ENCODE peak calls at places on chromosomes 5 and 9, in five cellular contexts. N is left lung, Q is left cardiac atrium, J is lung, O is PC-3. X is an unnamed sample.

GRCh38 chr9:6355728-6356127 is 27.6 kb downstream of the TPD52L3 start:
- ATAC-seq in N (no peak), Q (no peak), J (no peak), O (peak), X (peak)

GRCh38 chr5:88967633-88968585 is 84.9 kb upstream of the MEF2C start:
- ATAC-seq in N (no peak), Q (no peak), J (no peak), O (no peak), X (no peak)

GRCh38 chr9:36163049-36163839 is 5.9 kb upstream of the CCIN start:
- ATAC-seq in N (peak), Q (peak), J (no peak), O (no peak), X (peak)

GRCh38 chr5:5532306-5533076 is 110.0 kb downstream of the ICE1 start:
- ATAC-seq in N (no peak), Q (no peak), J (no peak), O (no peak), X (no peak)

GRCh38 chr9:4852419-4852818 is 59.7 kb downstream of the RCL1 start:
- ATAC-seq in N (no peak), Q (no peak), J (no peak), O (no peak), X (no peak)

GRCh38 chr5:104048231-104048630 is 485.6 kb upstream of the NUDT12 start:
- ATAC-seq in N (no peak), Q (no peak), J (no peak), O (no peak), X (no peak)

GRCh38 chr5:40603378-40603777 is 76.3 kb upstream of the PTGER4 start:
- ATAC-seq in N (no peak), Q (no peak), J (no peak), O (no peak), X (no peak)

GRCh38 chr9:136687721-136688223 is 515 bp upstream of the AGPAT2 start:
- ATAC-seq in N (peak), Q (peak), J (peak), O (peak), X (no peak)

GRCh38 chr9:76018767-76019166 is 128.3 kb downstream of the PCSK5 start:
- ATAC-seq in N (peak), Q (no peak), J (no peak), O (no peak), X (no peak)

GRCh38 chr5:95856501-95856981 is 34.0 kb upstream of the GLRX start:
- ATAC-seq in N (no peak), Q (peak), J (no peak), O (no peak), X (no peak)

GRCh38 chr5:32038537-32038936 is 135.6 kb downstream of the GOLPH3 start:
- ATAC-seq in N (no peak), Q (no peak), J (no peak), O (no peak), X (no peak)

GRCh38 chr5:127589309-127590036 is 59.4 kb upstream of the CTXN3 start:
- ATAC-seq in N (no peak), Q (no peak), J (no peak), O (no peak), X (no peak)

GRCh38 chr5:3678801-3679200 is 83.2 kb downstream of the IRX1 start:
- ATAC-seq in N (no peak), Q (no peak), J (no peak), O (no peak), X (no peak)

GRCh38 chr5:12354686-12355085 is 450.4 kb upstream of the CTNND2 start:
- ATAC-seq in N (no peak), Q (no peak), J (no peak), O (no peak), X (no peak)

GRCh38 chr5:149298857-149299404 is 27.3 kb downstream of the AFAP1L1 start:
- ATAC-seq in N (peak), Q (peak), J (no peak), O (no peak), X (no peak)

GRCh38 chr5:88889165-88890069 is 6.4 kb upstream of the MEF2C start:
- ATAC-seq in N (peak), Q (peak), J (peak), O (peak), X (peak)

GRCh38 chr9:89579741-89580395 is 24.9 kb upstream of the GADD45G start:
- ATAC-seq in N (no peak), Q (no peak), J (no peak), O (no peak), X (no peak)

GRCh38 chr5:17426104-17426739 is 71.8 kb upstream of the TAF11L2 start:
- ATAC-seq in N (no peak), Q (no peak), J (no peak), O (no peak), X (no peak)

GRCh38 chr5:135033866-135034185 is 202 bp downstream of the PITX1 start:
- ATAC-seq in N (peak), Q (peak), J (peak), O (peak), X (no peak)

GRCh38 chr5:56763711-56764466 is 51.5 kb upstream of the MAP3K1 start:
- ATAC-seq in N (peak), Q (peak), J (peak), O (no peak), X (peak)

GRCh38 chr9:111949919-111950318 is 53.3 kb downstream of the UGCG start:
- ATAC-seq in N (no peak), Q (no peak), J (no peak), O (no peak), X (no peak)

GRCh38 chr5:172129174-172129764 is 58.8 kb downstream of the STK10 start:
- ATAC-seq in N (peak), Q (no peak), J (peak), O (no peak), X (no peak)

GRCh38 chr9:129166962-129167557 is 11.0 kb downstream of the IER5L start:
- ATAC-seq in N (peak), Q (peak), J (peak), O (peak), X (peak)

GRCh38 chr5:34913072-34913471 is 2.2 kb downstream of the RAD1 start:
- ATAC-seq in N (no peak), Q (no peak), J (no peak), O (no peak), X (no peak)

GRCh38 chr9:86507119-86507731 is 153.0 kb upstream of the TUT7 start:
- ATAC-seq in N (peak), Q (no peak), J (no peak), O (no peak), X (no peak)

X was measured in SK-N-SH treated with all-trans-retinoic acid at 6 μM for 48 hours.